ENCODE peak calls at places on chromosomes 2 and 18, in nine cellular contexts. Z, S, H, R, L, N, G, P and Q are unnamed samples.

GRCh38 chr2:36397040-36397616 is 41.5 kb downstream of the CRIM1 start:
- DNase-seq in L (no peak), Z (no peak), S (no peak), H (no peak), P (no peak), N (no peak), R (no peak), G (no peak), Q (no peak)

GRCh38 chr2:85325466-85325811 is 2.4 kb downstream of the TGOLN2 start:
- DNase-seq in R (no peak), P (no peak), L (no peak), N (no peak), Z (no peak), S (no peak), G (no peak), H (no peak), Q (no peak)

GRCh38 chr18:11119962-11120361 is 29.4 kb downstream of the PIEZO2 start:
- DNase-seq in H (peak), P (no peak), G (no peak), Z (peak), L (no peak), N (no peak), R (no peak), S (no peak), Q (no peak)

GRCh38 chr2:101089419-101089818 is 61.8 kb downstream of the TBC1D8 start:
- DNase-seq in P (no peak), S (no peak), N (no peak), L (peak), H (no peak), R (no peak), G (no peak), Z (no peak), Q (no peak)

GRCh38 chr2:141692829-141693228 is 438.0 kb downstream of the LRP1B start:
- DNase-seq in R (no peak), L (no peak), P (no peak), N (no peak), G (no peak), H (no peak), Z (no peak), S (no peak), Q (no peak)

GRCh38 chr2:50948691-50949090 is 83.2 kb downstream of the NRXN1 start:
- DNase-seq in R (no peak), L (no peak), N (no peak), P (no peak), S (no peak), H (no peak), G (no peak), Z (no peak), Q (no peak)

GRCh38 chr18:77749189-77749588 is 499.5 kb downstream of the GALR1 start:
- DNase-seq in G (no peak), N (no peak), L (peak), H (no peak), R (no peak), Z (no peak), S (no peak), P (no peak), Q (no peak)

GRCh38 chr18:10270160-10270571 is 184.3 kb upstream of the APCDD1 start:
- DNase-seq in H (peak), G (peak), L (no peak), S (no peak), P (no peak), R (no peak), N (no peak), Z (no peak), Q (no peak)

GRCh38 chr2:132678498-132678897 is 8.5 kb upstream of the LYPD1 start:
- DNase-seq in R (no peak), N (no peak), G (no peak), L (no peak), H (peak), Z (no peak), P (no peak), S (no peak), Q (no peak)

GRCh38 chr2:65737452-65738011 is 305.1 kb upstream of the SPRED2 start:
- DNase-seq in L (no peak), P (no peak), G (no peak), Z (no peak), H (no peak), R (no peak), S (no peak), N (no peak), Q (no peak)

GRCh38 chr18:6807504-6808257 is 78.2 kb downstream of the ARHGAP28 start:
- DNase-seq in Z (no peak), L (no peak), N (no peak), R (no peak), P (no peak), S (no peak), G (no peak), H (no peak), Q (no peak)

GRCh38 chr2:88754585-88755305 is 63.3 kb downstream of the RPIA start:
- DNase-seq in R (no peak), G (no peak), S (no peak), N (no peak), P (no peak), L (no peak), Z (no peak), H (no peak), Q (no peak)

GRCh38 chr2:10524841-10525572 is 76.9 kb upstream of the ODC1 start:
- DNase-seq in N (no peak), L (no peak), R (no peak), H (no peak), P (no peak), G (no peak), S (no peak), Z (no peak), Q (no peak)

GRCh38 chr2:241015439-241015838 is 17.0 kb downstream of the SNED1 start:
- DNase-seq in G (no peak), L (no peak), R (no peak), N (no peak), P (no peak), S (no peak), H (no peak), Z (no peak), Q (no peak)

GRCh38 chr2:28360742-28361293 is 31.8 kb upstream of the FOSL2 start:
- DNase-seq in S (no peak), R (no peak), G (no peak), N (no peak), Z (peak), P (no peak), H (peak), L (peak), Q (no peak)

GRCh38 chr18:45836242-45837215 is 11.1 kb downstream of the SIGLEC15 start:
- DNase-seq in P (no peak), Z (no peak), R (no peak), N (no peak), H (no peak), G (no peak), S (no peak), L (no peak), Q (no peak)